ENCODE peak calls at places on chromosomes 1 and 21, in eight cellular contexts. Y is lung, S is aorta, C is neural progenitor cell, T is fibroblast of lung, E is transverse colon, H is tibial artery, F is adipocyte. P is an unnamed sample.

GRCh38 chr1:108561145-108561458 is 1.2 kb downstream of the EEIG2 start:
- DNase-seq in Y (no peak), S (no peak), C (no peak), T (no peak), E (no peak), H (no peak), F (no peak), P (no peak)

GRCh38 chr1:224406216-224406615 is 28.4 kb downstream of the WDR26 start:
- DNase-seq in Y (no peak), S (no peak), C (no peak), T (peak; percentile 26), E (no peak), H (no peak), F (no peak), P (no peak)

GRCh38 chr1:186404454-186405051 is 28.9 kb downstream of the ODR4 start:
- DNase-seq in Y (no peak), S (no peak), C (peak; percentile 20), T (peak; percentile 47), E (no peak), H (no peak), F (peak; percentile 75), P (peak; percentile 49)

GRCh38 chr1:64950284-64950809 is 16.0 kb downstream of the JAK1 start:
- DNase-seq in Y (no peak), S (no peak), C (no peak), T (no peak), E (no peak), H (no peak), F (no peak), P (no peak)

GRCh38 chr1:151011154-151011850 is 3.1 kb downstream of the PRUNE1 start:
- DNase-seq in Y (no peak), S (no peak), C (no peak), T (no peak), E (no peak), H (no peak), F (no peak), P (no peak)

GRCh38 chr1:38208720-38209632 is 162.4 kb upstream of the POU3F1 start:
- DNase-seq in Y (no peak), S (no peak), C (no peak), T (no peak), E (no peak), H (no peak), F (no peak), P (peak; percentile 35)

GRCh38 chr1:64474639-64475038 is 4.7 kb downstream of the CACHD1 start:
- DNase-seq in Y (peak; percentile 65), S (peak; percentile 70), C (no peak), T (peak; percentile 8), E (peak; percentile 68), H (peak; percentile 31), F (peak; percentile 29), P (peak; percentile 44)

GRCh38 chr21:42373181-42373907 is 7.0 kb upstream of the TFF1 start:
- DNase-seq in Y (no peak), S (no peak), C (no peak), T (no peak), E (no peak), H (no peak), F (no peak), P (no peak)

GRCh38 chr1:21491483-21492170 is 17.6 kb upstream of the ALPL start:
- DNase-seq in Y (no peak), S (no peak), C (no peak), T (no peak), E (no peak), H (no peak), F (peak; percentile 66), P (peak; percentile 71)

GRCh38 chr1:163796394-163796821 is 474.7 kb downstream of the NUF2 start:
- DNase-seq in Y (no peak), S (no peak), C (peak; percentile 20), T (peak; percentile 20), E (no peak), H (no peak), F (peak; percentile 70), P (peak; percentile 9)

GRCh38 chr1:26811057-26811456 is 15.4 kb upstream of the ZDHHC18 start:
- DNase-seq in Y (no peak), S (no peak), C (no peak), T (no peak), E (no peak), H (no peak), F (no peak), P (no peak)

GRCh38 chr1:171801395-171801990 is 20.0 kb downstream of the METTL13 start:
- DNase-seq in Y (no peak), S (no peak), C (peak; percentile 73), T (peak; percentile 33), E (no peak), H (no peak), F (peak; percentile 78), P (peak; percentile 78)

GRCh38 chr1:231232870-231233734 is 7.9 kb upstream of the GNPAT start:
- DNase-seq in Y (no peak), S (no peak), C (no peak), T (no peak), E (no peak), H (no peak), F (no peak), P (no peak)

GRCh38 chr1:179441456-179441855 is 75.7 kb downstream of the AXDND1 start:
- DNase-seq in Y (no peak), S (no peak), C (no peak), T (no peak), E (no peak), H (no peak), F (no peak), P (no peak)

GRCh38 chr1:146032613-146033219 is 11.2 kb upstream of the HJV start:
- DNase-seq in Y (no peak), S (no peak), C (peak; percentile 48), T (peak; percentile 36), E (no peak), H (no peak), F (peak; percentile 79), P (no peak)

GRCh38 chr1:197451424-197451823 is 183.4 kb downstream of the CRB1 start:
- DNase-seq in Y (no peak), S (no peak), C (no peak), T (no peak), E (no peak), H (no peak), F (no peak), P (no peak)

GRCh38 chr1:204320413-204320812 is 39.3 kb downstream of the PLEKHA6 start:
- DNase-seq in Y (no peak), S (no peak), C (no peak), T (peak; percentile 65), E (no peak), H (no peak), F (peak; percentile 89), P (no peak)

GRCh38 chr1:234631721-234632125 is 21.7 kb upstream of the IRF2BP2 start:
- DNase-seq in Y (no peak), S (no peak), C (no peak), T (peak; percentile 95), E (no peak), H (no peak), F (peak; percentile 87), P (no peak)

GRCh38 chr1:22886211-22886610 is 86.5 kb downstream of the LACTBL1 start:
- DNase-seq in Y (no peak), S (no peak), C (no peak), T (peak; percentile 74), E (no peak), H (no peak), F (peak; percentile 87), P (no peak)

GRCh38 chr1:109917429-109918076 is 6.9 kb downstream of the CSF1 start:
- DNase-seq in Y (no peak), S (no peak), C (no peak), T (no peak), E (no peak), H (no peak), F (no peak), P (no peak)

GRCh38 chr1:206735553-206736031 is 35.0 kb upstream of the IL19 start:
- DNase-seq in Y (no peak), S (peak; percentile 67), C (no peak), T (peak; percentile 50), E (no peak), H (no peak), F (no peak), P (no peak)
- H3K36me3 ChIP-seq in Y (peaks cover 43% of the 10 kb centered on the region), S (no peaks in the 10 kb centered on the region), C (no peaks in the 10 kb centered on the region), T (peaks cover 15% of the 10 kb centered on the region), E (no peaks in the 10 kb centered on the region), H (peaks cover 63% of the 10 kb centered on the region), F (peaks cover 50% of the 10 kb centered on the region), P (peaks cover 28% of the 10 kb centered on the region)

GRCh38 chr1:28506907-28507246 is 1.0 kb downstream of the RCC1 start:
- DNase-seq in Y (no peak), S (no peak), C (no peak), T (no peak), E (no peak), H (no peak), F (peak; percentile 11), P (no peak)
- H3K36me3 ChIP-seq in Y (peaks cover 22% of the 10 kb centered on the region), S (peaks cover 5% of the 10 kb centered on the region), C (peaks cover 25% of the 10 kb centered on the region), T (peaks cover 17% of the 10 kb centered on the region), E (no peaks in the 10 kb centered on the region), H (peaks cover 37% of the 10 kb centered on the region), F (peaks cover 48% of the 10 kb centered on the region), P (peaks cover 59% of the 10 kb centered on the region)

DNA sequence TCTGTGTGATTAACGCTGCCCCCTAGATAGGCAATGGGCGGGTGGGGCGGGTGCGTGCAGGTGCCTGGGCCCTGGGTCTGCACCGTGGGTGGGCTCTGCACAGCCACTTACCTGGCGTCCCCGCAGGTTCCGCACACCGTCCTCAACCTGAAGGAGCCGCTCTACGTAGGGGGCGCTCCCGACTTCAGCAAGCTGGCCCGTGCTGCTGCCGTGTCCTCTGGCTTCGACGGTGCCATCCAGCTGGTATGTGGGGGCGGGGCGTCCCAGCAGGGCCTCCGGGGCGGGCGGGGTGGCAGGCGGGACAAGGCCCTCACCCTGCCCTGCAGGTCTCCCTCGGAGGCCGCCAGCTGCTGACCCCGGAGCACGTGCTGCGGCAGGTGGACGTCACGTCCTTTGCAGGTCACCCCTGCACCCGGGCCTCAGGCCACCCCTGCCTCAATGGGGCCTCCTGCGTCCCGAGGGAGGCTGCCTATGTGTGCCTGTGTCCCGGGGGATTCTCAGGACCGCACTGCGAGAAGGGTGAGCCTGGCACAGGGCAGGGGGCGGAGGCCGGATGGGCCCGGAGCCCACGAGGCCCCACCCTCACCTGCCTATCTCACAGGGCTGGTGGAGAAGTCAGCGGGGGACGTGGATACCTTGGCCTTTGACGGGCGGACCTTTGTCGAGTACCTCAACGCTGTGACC is 22.8 kb downstream of the RNF223 start:
- DNase-seq in Y (no peak), S (no peak), C (no peak), T (no peak), E (no peak), H (no peak), F (no peak), P (no peak)
- H3K36me3 ChIP-seq in Y (peaks cover 67% of the 10 kb centered on the region), S (no peaks in the 10 kb centered on the region), C (no peaks in the 10 kb centered on the region), T (peaks cover 4% of the 10 kb centered on the region), E (no peaks in the 10 kb centered on the region), H (peaks cover 83% of the 10 kb centered on the region), F (no peaks in the 10 kb centered on the region), P (peaks cover 3% of the 10 kb centered on the region)

DNA sequence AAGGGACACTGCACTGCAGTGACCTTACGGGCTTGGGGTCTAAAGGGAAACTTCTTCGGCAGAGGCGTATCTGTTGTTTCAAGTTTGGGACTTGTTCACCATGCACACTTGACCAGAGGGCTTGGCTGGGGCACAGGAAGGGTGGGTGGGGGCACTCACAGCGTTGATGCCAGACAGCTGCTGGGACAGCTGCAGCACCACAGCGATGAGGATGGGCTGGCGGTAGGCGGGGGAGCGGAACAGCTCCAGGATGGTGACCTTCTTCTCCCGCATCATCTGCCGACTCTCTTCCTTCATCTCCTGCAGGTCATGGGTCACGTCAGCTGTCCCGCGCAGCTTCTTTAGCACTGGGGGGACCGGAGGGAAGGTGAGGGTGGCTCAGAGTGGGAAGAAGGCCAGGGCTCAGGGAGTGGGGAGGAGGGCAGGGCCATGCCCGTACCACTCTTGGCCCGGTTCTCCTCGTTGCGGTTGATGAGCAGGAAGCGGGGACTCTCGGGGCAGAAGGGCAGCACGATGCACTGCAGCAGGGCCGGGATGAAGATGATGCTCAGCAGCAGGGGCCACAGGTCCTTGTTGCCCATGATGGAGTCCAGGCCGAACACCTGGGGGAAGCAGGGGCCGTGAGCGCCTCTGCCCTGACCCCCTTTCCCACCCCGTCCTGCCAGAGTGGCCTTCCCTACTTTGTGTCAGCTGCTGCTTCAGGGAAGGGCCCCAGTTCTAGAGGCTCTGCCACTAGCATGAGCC is 29.1 kb downstream of the SLC2A1 start:
- DNase-seq in Y (no peak), S (no peak), C (no peak), T (no peak), E (no peak), H (no peak), F (no peak), P (peak; percentile 44)
- H3K36me3 ChIP-seq in Y (peaks cover 19% of the 10 kb centered on the region), S (no peaks in the 10 kb centered on the region), C (peaks cover 14% of the 10 kb centered on the region), T (peaks cover 24% of the 10 kb centered on the region), E (no peaks in the 10 kb centered on the region), H (peaks cover 65% of the 10 kb centered on the region), F (peaks cover 51% of the 10 kb centered on the region), P (peaks cover 59% of the 10 kb centered on the region)